ENCODE peak calls at places on chromosomes 3 and 15, in seven cellular contexts. L is WERI-Rb-1; K is esophagus squamous epithelium; T is CD8-positive, alpha-beta T cell; X is esophagus muscularis mucosa; W is uterus; Z is pancreas. P is an unnamed sample.

GRCh38 chr15:39434126-39434525 is 146.8 kb upstream of the THBS1 start:
- DNase-seq in X (peak; percentile 29), L (no peak), K (no peak), T (no peak), Z (no peak), W (no peak), P (no peak)

GRCh38 chr3:11306815-11307589 is 34.8 kb downstream of the ATG7 start:
- DNase-seq in W (no peak), L (no peak), X (no peak), K (no peak), T (peak; percentile 27), Z (no peak), P (no peak)

GRCh38 chr15:85531083-85531482 is 150.7 kb downstream of the AKAP13 start:
- DNase-seq in X (no peak), L (no peak), T (no peak), K (no peak), Z (no peak), W (no peak), P (no peak)

GRCh38 chr3:177817746-177818145 is 620.5 kb upstream of the TBL1XR1 start:
- DNase-seq in L (no peak), K (no peak), W (no peak), T (no peak), Z (no peak), X (no peak), P (no peak)

GRCh38 chr3:146975476-146975875 is 370.3 kb upstream of the PLSCR5 start:
- DNase-seq in W (no peak), L (no peak), K (no peak), X (no peak), Z (no peak), T (no peak), P (no peak)

GRCh38 chr3:63193647-63194046 is 84.5 kb upstream of the SYNPR start:
- DNase-seq in W (no peak), Z (no peak), L (no peak), T (no peak), K (no peak), X (no peak), P (no peak)

GRCh38 chr15:57534279-57534678 is 57.4 kb upstream of the MYZAP start:
- DNase-seq in K (no peak), W (no peak), T (no peak), Z (no peak), X (no peak), L (no peak), P (no peak)

GRCh38 chr3:58473275-58473674 is 18.6 kb upstream of the KCTD6 start:
- DNase-seq in Z (no peak), L (peak; percentile 56), T (no peak), W (no peak), K (no peak), X (no peak), P (no peak)

GRCh38 chr3:58210761-58211477 is at the start of gene DNASE1L3:
- DNase-seq in L (no peak), T (no peak), W (no peak), Z (no peak), X (no peak), K (no peak), P (no peak)

GRCh38 chr3:170614214-170614966 is 28.5 kb upstream of the SLC7A14 start:
- DNase-seq in L (no peak), Z (no peak), T (no peak), X (no peak), W (no peak), K (no peak), P (no peak)

DNA sequence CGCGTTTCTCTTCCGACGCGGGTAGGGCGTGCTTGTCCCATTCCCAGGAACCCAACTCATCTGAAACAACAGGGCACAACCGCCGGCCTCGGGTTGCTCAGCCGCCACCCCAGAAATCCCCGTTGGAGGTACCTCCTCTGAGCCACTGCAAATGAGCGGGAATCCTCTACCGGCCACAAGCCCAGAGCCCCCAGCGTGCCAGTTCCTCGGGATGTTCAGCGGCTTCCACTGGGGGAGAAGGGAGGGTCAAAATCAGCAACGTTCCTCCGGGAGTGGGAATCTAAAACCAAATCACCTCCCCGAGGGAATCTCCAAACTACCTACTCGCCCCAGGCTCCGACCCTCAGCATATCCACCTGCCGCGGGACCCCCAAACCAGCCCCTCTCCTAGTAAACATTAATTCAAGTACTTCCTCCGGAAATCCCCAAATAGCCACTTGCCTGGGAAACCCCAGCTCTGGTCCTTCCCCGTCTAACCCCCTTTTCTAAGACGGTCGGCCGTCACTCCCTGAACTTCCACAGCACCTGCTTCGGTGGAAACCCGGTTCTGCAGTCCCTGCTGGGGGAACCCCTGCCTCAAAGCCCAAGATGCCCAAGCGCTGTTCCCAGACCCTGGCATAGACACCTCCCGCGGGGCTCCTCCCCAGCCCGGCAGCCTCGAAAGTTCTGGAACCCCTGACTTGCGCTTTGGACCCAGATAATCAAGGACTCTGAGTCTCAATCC is 887 bp downstream of the OXTR start:
- DNase-seq in L (no peak), Z (no peak), T (no peak), X (peak; percentile 81), W (no peak), K (no peak), P (no peak)
- H3K9me3 ChIP-seq in L (no peaks in the 10 kb centered on the region), Z (no peaks in the 10 kb centered on the region), T (no peaks in the 10 kb centered on the region), X (no peaks in the 10 kb centered on the region), W (no peaks in the 10 kb centered on the region), K (no peaks in the 10 kb centered on the region), P (no peaks in the 10 kb centered on the region)

GRCh38 chr15:81434882-81435281 is 60.9 kb upstream of the TMC3 start:
- DNase-seq in Z (no peak), X (no peak), K (no peak), W (no peak), T (no peak), L (no peak), P (no peak)
- TF ChIP-seq CTCF in Z (no peak), X (no peak), K (no peak), W (no peak), T (no peak), L (no peak), P (no peak)

GRCh38 chr15:20644896-20645295 is 103.3 kb upstream of the GOLGA6L6 start:
- DNase-seq in Z (no peak), W (no peak), T (no peak), X (no peak), K (no peak), L (no peak), P (no peak)
- H3K9me3 ChIP-seq in Z (no peaks in the 10 kb centered on the region), W (no peaks in the 10 kb centered on the region), T (no peaks in the 10 kb centered on the region), X (no peaks in the 10 kb centered on the region), K (no peaks in the 10 kb centered on the region), L (no peaks in the 10 kb centered on the region), P (no peaks in the 10 kb centered on the region)

DNA sequence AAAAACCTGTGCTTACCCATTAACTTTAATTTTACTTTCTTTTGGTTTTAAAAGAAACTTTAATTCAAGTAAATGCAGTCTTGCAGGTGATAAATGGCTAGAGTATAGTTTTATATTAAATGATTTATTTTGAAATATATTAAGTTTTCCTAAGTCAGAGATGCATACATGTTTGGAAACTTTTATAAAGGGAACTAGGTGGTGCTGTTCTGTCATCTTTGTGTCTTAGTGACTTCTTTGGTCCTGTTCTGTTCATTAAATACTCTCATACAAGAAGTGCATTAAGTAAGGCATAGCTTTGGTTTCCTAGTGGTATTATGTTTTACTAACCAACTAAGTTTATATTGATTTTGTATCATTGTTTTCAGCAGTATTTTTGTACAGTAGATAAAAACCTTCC is 15.6 kb downstream of the CADM2 start:
- DNase-seq in Z (no peak), L (no peak), T (no peak), K (no peak), X (no peak), W (no peak), P (no peak)
- TF ChIP-seq CTCF in Z (no peak), L (no peak), T (no peak), K (no peak), X (no peak), W (no peak), P (no peak)

DNA sequence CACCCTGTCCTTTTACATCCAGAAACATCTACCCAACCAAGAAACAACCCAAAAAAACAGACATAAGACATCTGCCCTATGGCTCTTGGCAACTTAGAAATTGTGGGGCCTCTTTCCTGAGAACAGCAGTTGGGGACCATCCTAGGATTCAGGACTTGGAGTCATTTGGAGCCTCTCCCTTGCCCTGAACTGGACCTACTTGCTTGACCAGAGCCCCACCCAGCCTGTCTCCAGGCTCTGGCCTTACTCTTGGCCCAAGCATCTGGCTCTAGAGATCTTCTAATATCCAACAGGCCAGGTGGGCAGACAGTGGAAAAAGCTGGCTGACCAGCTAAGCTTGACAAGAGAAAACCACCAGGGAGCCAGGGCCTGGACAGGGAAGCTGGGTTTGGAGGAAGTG is 99.1 kb upstream of the C2CD4B start:
- DNase-seq in W (no peak), T (no peak), K (no peak), L (no peak), X (peak; percentile 66), Z (no peak), P (no peak)
- H3K9me3 ChIP-seq in W (peaks cover 10% of the 10 kb centered on the region), T (peaks cover 8% of the 10 kb centered on the region), K (no peaks in the 10 kb centered on the region), L (peaks cover 39% of the 10 kb centered on the region), X (peaks cover 48% of the 10 kb centered on the region), Z (no peaks in the 10 kb centered on the region), P (peaks cover 30% of the 10 kb centered on the region)

DNA sequence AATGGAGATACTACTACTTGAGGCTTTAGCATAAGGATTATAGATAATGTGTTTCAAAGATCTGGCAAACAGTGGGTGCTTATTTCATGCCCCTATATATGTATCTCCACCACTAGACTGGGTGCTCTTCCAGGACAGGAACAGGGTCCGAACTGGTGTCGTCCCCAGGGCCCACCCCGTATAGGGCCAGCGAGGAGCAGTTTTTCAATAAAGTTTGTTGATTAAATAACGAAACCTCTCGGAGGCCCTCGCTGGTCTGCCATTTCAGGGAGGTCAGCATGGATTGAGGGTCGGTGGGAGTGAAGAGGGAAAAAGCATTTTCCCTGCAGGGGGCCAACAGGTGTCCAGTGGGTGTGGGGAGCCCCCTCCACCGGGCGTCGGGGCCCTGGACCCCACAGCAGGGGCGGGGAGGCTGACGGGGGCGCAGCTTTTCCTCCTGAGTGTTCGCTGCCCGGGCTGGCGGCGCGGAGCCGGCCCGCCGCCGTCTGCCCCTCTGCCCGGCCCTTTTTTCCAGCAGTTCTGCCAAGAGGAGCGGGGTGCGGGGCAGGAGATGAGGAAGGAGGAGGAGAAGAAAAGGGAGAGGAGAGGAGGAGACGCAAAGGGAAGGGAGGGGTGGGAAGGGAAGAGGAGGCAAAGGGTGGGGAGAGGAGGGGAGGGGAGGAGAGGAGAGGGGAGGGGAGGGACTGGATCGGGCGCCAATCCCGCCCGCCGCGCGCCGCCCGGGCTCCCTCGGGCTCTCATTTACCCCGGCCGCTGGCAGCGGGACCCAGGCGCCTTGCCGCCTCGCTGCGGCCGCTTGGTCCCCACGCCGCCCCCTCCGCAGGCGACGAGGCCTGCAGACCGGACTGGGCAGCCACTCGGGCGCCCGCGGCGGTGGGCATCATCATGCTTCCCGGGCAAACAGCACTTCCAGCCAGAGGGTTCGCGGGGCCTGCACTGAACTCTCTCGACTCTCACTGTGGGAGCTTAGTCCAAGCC is 66.3 kb downstream of the ISG20 start:
- DNase-seq in K (no peak), X (no peak), L (no peak), T (no peak), Z (peak; percentile 69), W (peak; percentile 64), P (no peak)
- TF ChIP-seq CTCF in K (no peak), X (no peak), L (no peak), T (no peak), Z (no peak), W (no peak), P (no peak)

P was measured in CD4-positive, alpha-beta T cell.